ENCODE peak calls at places on chromosomes 12 and 14, in four cellular contexts. Y is memory B cell; U is left lung; R is activated CD8-positive, alpha-beta T cell treated with anti-CD3 and anti-CD28 coated beads, Interleukin-2, amount 10 ng/mL, durations not matched to agents 7 days and 5 days. V is an unnamed sample.

GRCh38 chr12:127260531-127260930 is 1006.4 kb upstream of the TMEM132C start:
- DNase-seq in Y (no peak), U (no peak), R (no peak), V (no peak)

GRCh38 chr14:86935241-86935640 is 1057.7 kb downstream of the GALC start:
- DNase-seq in U (no peak), R (no peak), Y (no peak), V (no peak)

GRCh38 chr12:95277139-95277538 is 59.5 kb downstream of the VEZT start:
- DNase-seq in R (no peak), Y (no peak), U (no peak), V (no peak)

GRCh38 chr14:96042218-96042930 is 3.2 kb downstream of the C14orf132 start:
- DNase-seq in U (no peak), R (no peak), Y (no peak), V (no peak)

GRCh38 chr12:51505363-51505762 is 80.7 kb downstream of the SLC4A8 start:
- DNase-seq in Y (no peak), R (no peak), U (no peak), V (no peak)

GRCh38 chr14:34580381-34580780 is 40.9 kb upstream of the EAPP start:
- DNase-seq in U (no peak), R (no peak), Y (no peak), V (no peak)

GRCh38 chr12:80849367-80849766 is 88.4 kb downstream of the LIN7A start:
- DNase-seq in U (no peak), Y (no peak), R (no peak), V (no peak)

GRCh38 chr12:6450091-6450868 is 1.6 kb upstream of the TAPBPL start:
- DNase-seq in R (no peak), U (no peak), Y (no peak), V (no peak)

GRCh38 chr12:91180577-91180976 is 2.0 kb downstream of the DCN start:
- DNase-seq in Y (no peak), R (no peak), U (no peak), V (no peak)

GRCh38 chr12:110354172-110354780 is 49.2 kb downstream of the ANAPC7 start:
- DNase-seq in Y (no peak), U (no peak), R (no peak), V (no peak)

GRCh38 chr12:96883571-96883970 is 23.5 kb upstream of the NEDD1 start:
- DNase-seq in U (no peak), Y (no peak), R (no peak), V (no peak)

GRCh38 chr12:10331642-10332239 is 24.1 kb downstream of the KLRD1 start:
- DNase-seq in Y (peak; percentile 12), U (no peak), R (no peak), V (no peak)

GRCh38 chr12:131101703-131102492 is 148.2 kb downstream of the ADGRD1 start:
- DNase-seq in Y (no peak), U (peak; percentile 29), R (no peak), V (peak; percentile 29)

GRCh38 chr12:50387972-50388478 is 8.4 kb downstream of the FAM186A start:
- DNase-seq in U (no peak), Y (no peak), R (no peak), V (no peak)

GRCh38 chr12:29519585-29520182 is 22.2 kb upstream of the OVCH1 start:
- DNase-seq in Y (no peak), U (no peak), R (peak; percentile 38), V (no peak)

GRCh38 chr12:91620949-91621348 is 438.3 kb upstream of the DCN start:
- DNase-seq in R (no peak), Y (no peak), U (no peak), V (no peak)

GRCh38 chr12:100753837-100754236 is 40.7 kb upstream of the ANO4 start:
- DNase-seq in Y (no peak), R (no peak), U (no peak), V (no peak)

GRCh38 chr14:105393151-105393550 is 5.2 kb upstream of the TEX22 start:
- DNase-seq in U (peak; percentile 27), Y (no peak), R (no peak), V (no peak)

GRCh38 chr12:42326466-42327226 is 679 bp downstream of the PPHLN1 start:
- DNase-seq in Y (no peak), U (no peak), R (peak; percentile 37), V (no peak)

GRCh38 chr12:52446346-52447045 is 5.5 kb downstream of the KRT6B start:
- DNase-seq in R (no peak), Y (no peak), U (no peak), V (no peak)

GRCh38 chr14:48751293-48751692 is 834.9 kb downstream of the RPS29 start:
- DNase-seq in R (no peak), U (no peak), Y (no peak), V (no peak)

GRCh38 chr12:66090157-66090556 is 40.4 kb downstream of the LLPH start:
- DNase-seq in R (no peak), Y (no peak), U (no peak), V (no peak)

GRCh38 chr12:15532364-15532977 is 210.2 kb downstream of the PTPRO start:
- DNase-seq in U (no peak), Y (peak; percentile 54), R (peak; percentile 61), V (no peak)

GRCh38 chr12:72586456-72586855 is 314.3 kb downstream of the TRHDE start:
- DNase-seq in U (no peak), Y (no peak), R (no peak), V (no peak)

V was measured in CD14-positive monocyte.